ENCODE peak calls at places on chromosomes 5 and 9, in four cellular contexts. D is dorsolateral prefrontal cortex; Y is CD8-positive, alpha-beta T cell; E is tibial artery. G is an unnamed sample.

GRCh38 chr5:124530916-124531315 is 215.5 kb downstream of the ZNF608 start:
- DNase-seq in Y (no peak), E (no peak), D (no peak), G (no peak)

GRCh38 chr5:43000198-43000840 is 39.8 kb downstream of the ANXA2R start:
- DNase-seq in Y (no peak), E (no peak), D (no peak), G (no peak)

GRCh38 chr5:135435467-135436330 is 11.4 kb downstream of the DCANP1 start:
- DNase-seq in E (no peak), Y (no peak), D (no peak), G (no peak)

GRCh38 chr5:124948062-124948753 is 201.8 kb upstream of the ZNF608 start:
- DNase-seq in E (no peak), D (no peak), Y (no peak), G (peak; percentile 30)

GRCh38 chr5:60851681-60852080 is 7.6 kb upstream of the ELOVL7 start:
- DNase-seq in E (no peak), Y (no peak), D (no peak), G (no peak)

GRCh38 chr9:3508531-3509374 is 17.0 kb downstream of the RFX3 start:
- DNase-seq in Y (no peak), D (no peak), E (no peak), G (no peak)

GRCh38 chr5:74357827-74358226 is 282.7 kb downstream of the ENC1 start:
- DNase-seq in E (no peak), D (no peak), Y (no peak), G (no peak)

GRCh38 chr5:131792900-131793299 is 3.9 kb downstream of the FNIP1 start:
- DNase-seq in Y (no peak), E (no peak), D (no peak), G (no peak)

GRCh38 chr5:14414007-14414406 is 167.6 kb upstream of the OTULINL start:
- DNase-seq in Y (no peak), E (no peak), D (no peak), G (no peak)

GRCh38 chr5:148957591-148958202 is 105.2 kb downstream of the SH3TC2 start:
- DNase-seq in Y (peak; percentile 55), E (no peak), D (no peak), G (peak; percentile 39)

GRCh38 chr5:141857226-141857625 is 21.0 kb downstream of the PCDH1 start:
- DNase-seq in D (no peak), E (no peak), Y (no peak), G (no peak)

GRCh38 chr9:91359734-91360470 is 1.8 kb downstream of the AUH start:
- DNase-seq in Y (no peak), E (no peak), D (no peak), G (no peak)

GRCh38 chr9:36029765-36030528 is 6.8 kb upstream of the RECK start:
- DNase-seq in Y (no peak), E (no peak), D (no peak), G (no peak)

GRCh38 chr5:98206566-98206965 is 566.9 kb upstream of the RGMB start:
- DNase-seq in D (no peak), E (no peak), Y (no peak), G (no peak)

GRCh38 chr5:179475211-179475840 is 75.0 kb upstream of the RUFY1 start:
- DNase-seq in D (no peak), Y (no peak), E (no peak), G (no peak)

GRCh38 chr9:14314929-14315753 is 1.2 kb upstream of the NFIB start:
- DNase-seq in Y (no peak), E (peak; percentile 93), D (peak; percentile 86), G (peak; percentile 93)

GRCh38 chr5:37722236-37723146 is 117.3 kb downstream of the GDNF start:
- DNase-seq in E (no peak), Y (no peak), D (no peak), G (no peak)

GRCh38 chr9:87718231-87718630 is 7.7 kb upstream of the CTSL start:
- DNase-seq in E (no peak), D (no peak), Y (no peak), G (no peak)

GRCh38 chr5:9454012-9454481 is 91.8 kb downstream of the SEMA5A start:
- DNase-seq in E (no peak), Y (no peak), D (no peak), G (no peak)

GRCh38 chr5:78916044-78916443 is 69.1 kb downstream of the ARSB start:
- DNase-seq in Y (no peak), D (no peak), E (no peak), G (no peak)

GRCh38 chr5:50580506-50580905 is 85.9 kb upstream of the PARP8 start:
- DNase-seq in E (no peak), D (no peak), Y (no peak), G (no peak)

GRCh38 chr5:62773460-62773859 is 194.8 kb downstream of the LRRC70 start:
- DNase-seq in Y (no peak), E (no peak), D (no peak), G (no peak)

GRCh38 chr9:94921072-94921471 is 194.6 kb downstream of the AOPEP start:
- DNase-seq in E (peak; percentile 45), D (no peak), Y (no peak), G (no peak)

GRCh38 chr9:27414215-27414731 is 109.8 kb upstream of the IFNK start:
- DNase-seq in E (no peak), D (no peak), Y (no peak), G (peak; percentile 63)

GRCh38 chr9:105291938-105292337 is 47.5 kb downstream of the SLC44A1 start:
- DNase-seq in Y (no peak), E (no peak), D (no peak), G (no peak)

GRCh38 chr9:128735373-128735772 is 11.4 kb upstream of the ZDHHC12 start:
- DNase-seq in Y (no peak), E (no peak), D (peak; percentile 47), G (no peak)

GRCh38 chr5:156934450-156935211 is 28.4 kb downstream of the TIMD4 start:
- DNase-seq in E (no peak), D (peak; percentile 37), Y (peak; percentile 56), G (no peak)

GRCh38 chr5:7364226-7364875 is 31.6 kb upstream of the ADCY2 start:
- DNase-seq in E (no peak), Y (no peak), D (no peak), G (no peak)

GRCh38 chr5:112951124-112951702 is 25.4 kb upstream of the DCP2 start:
- DNase-seq in Y (no peak), D (no peak), E (no peak), G (no peak)

GRCh38 chr5:66824476-66824875 is 228.3 kb downstream of the MAST4 start:
- DNase-seq in D (no peak), Y (no peak), E (no peak), G (no peak)

GRCh38 chr9:113508111-113508749 is 44.7 kb downstream of the RGS3 start:
- DNase-seq in E (no peak), Y (no peak), D (no peak), G (peak; percentile 93)

GRCh38 chr5:133113331-133114061 is 61.7 kb downstream of the HSPA4 start:
- DNase-seq in D (peak; percentile 58), Y (no peak), E (no peak), G (no peak)

GRCh38 chr5:67015577-67016290 is 180.9 kb downstream of the CD180 start:
- DNase-seq in Y (no peak), D (no peak), E (no peak), G (no peak)

GRCh38 chr5:96702503-96703383 is 40.6 kb downstream of the CAST start:
- DNase-seq in Y (peak; percentile 82), E (peak; percentile 96), D (peak; percentile 95), G (peak; percentile 93)

GRCh38 chr9:126609191-126609590 is 4.5 kb upstream of the LMX1B start:
- DNase-seq in E (no peak), Y (no peak), D (no peak), G (no peak)
- H3K27me3 ChIP-seq in E (peaks cover 79% of the 10 kb centered on the region), Y (peaks cover 24% of the 10 kb centered on the region), D (peaks cover 40% of the 10 kb centered on the region), G (peaks cover 64% of the 10 kb centered on the region)

GRCh38 chr9:73170185-73170957 is 18.7 kb downstream of the ANXA1 start:
- DNase-seq in E (no peak), Y (no peak), D (no peak), G (no peak)

GRCh38 chr9:73166453-73166852 is 14.8 kb downstream of the ANXA1 start:
- DNase-seq in D (no peak), Y (no peak), E (no peak), G (no peak)

GRCh38 chr9:73162987-73163763 is 11.5 kb downstream of the ANXA1 start:
- DNase-seq in E (no peak), D (no peak), Y (no peak), G (no peak)

GRCh38 chr9:73167614-73168013 is 15.9 kb downstream of the ANXA1 start:
- DNase-seq in Y (no peak), E (no peak), D (no peak), G (no peak)

DNA sequence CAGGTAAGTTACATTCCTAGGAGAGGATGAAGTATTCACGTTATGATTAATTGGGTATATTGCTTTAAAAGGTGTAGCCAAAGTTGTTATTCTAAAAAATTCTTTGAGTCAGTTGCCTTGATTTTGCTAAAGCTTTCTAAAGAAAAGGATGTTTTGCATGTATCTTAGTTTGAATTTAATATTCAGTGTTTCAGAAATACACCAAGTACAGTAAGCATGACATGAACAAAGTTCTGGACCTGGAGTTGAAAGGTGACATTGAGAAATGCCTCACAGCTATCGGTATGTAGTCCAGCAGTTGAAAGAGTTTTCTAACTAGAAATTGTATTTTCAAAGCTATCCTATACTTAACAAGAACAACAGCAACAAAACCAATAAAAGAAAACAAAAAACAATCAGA is 14.2 kb downstream of the ANXA1 start:
- DNase-seq in D (no peak), E (no peak), Y (no peak), G (no peak)
- TF ChIP-seq CTCF in D (no peak), E (no peak), Y (no peak), G (no peak)

GRCh38 chr5:172450453-172450852 is 3.9 kb downstream of the SH3PXD2B start:
- DNase-seq in D (no peak), Y (no peak), E (no peak), G (no peak)
- H3K27ac ChIP-seq in D (peak overlapping the region; percentile 76), Y (no peak overlapping the region), E (peak overlapping the region; percentile 90), G (no peak overlapping the region)

DNA sequence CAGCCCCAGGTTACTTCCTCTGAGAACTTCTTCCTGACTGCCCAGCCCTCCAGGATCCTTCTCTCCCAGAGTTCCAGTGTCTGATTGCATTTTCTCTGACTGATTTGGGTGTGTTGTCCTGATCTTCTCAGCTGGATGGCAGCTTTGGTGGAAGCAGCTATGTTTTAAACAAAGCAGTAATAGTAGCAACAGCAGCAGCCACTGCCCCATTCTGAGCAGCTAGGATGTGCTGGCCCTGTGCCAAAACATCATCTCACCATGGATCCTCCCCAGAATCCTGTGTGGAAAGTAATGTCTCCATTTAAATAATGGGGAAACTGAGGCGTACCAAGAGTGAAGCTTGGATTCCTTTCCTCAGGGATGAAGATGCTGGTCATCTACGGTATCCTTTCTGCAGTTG is 46.4 kb upstream of the PSD2 start:
- DNase-seq in D (no peak), Y (no peak), E (no peak), G (no peak)
- H3K27me3 ChIP-seq in D (no peaks in the 10 kb centered on the region), Y (no peaks in the 10 kb centered on the region), E (peaks cover 19% of the 10 kb centered on the region), G (peaks cover 30% of the 10 kb centered on the region)

GRCh38 chr5:159419567-159419966 is 89.3 kb upstream of the IL12B start:
- DNase-seq in Y (no peak), E (no peak), D (no peak), G (no peak)
- TF ChIP-seq CTCF in Y (no peak), E (no peak), D (no peak), G (no peak)

DNA sequence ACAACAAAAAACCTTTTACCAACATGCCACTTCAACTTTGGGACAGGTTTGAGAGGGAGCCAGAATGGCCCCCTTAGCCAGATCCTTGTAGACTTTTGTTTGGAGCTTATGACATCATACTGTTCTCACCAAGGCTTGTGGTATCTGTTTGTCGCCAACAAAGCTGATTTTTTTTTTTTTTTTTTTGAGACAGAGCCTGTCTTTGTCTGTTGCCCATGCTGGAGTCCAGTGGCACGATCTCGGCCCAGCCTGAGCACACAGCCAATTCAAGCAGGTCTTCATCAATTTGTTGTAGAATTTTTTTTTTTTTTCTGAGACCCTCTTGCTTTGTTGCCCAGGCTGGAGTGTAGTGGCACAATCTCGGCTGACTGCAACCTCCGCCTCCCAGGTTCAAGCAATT is 26.4 kb upstream of the NTNG2 start:
- DNase-seq in D (no peak), E (no peak), Y (no peak), G (no peak)
- H3K27ac ChIP-seq in D (peak overlapping the region; percentile 66), E (no peak overlapping the region), Y (no peak overlapping the region), G (no peak overlapping the region)